ENCODE peak calls at places on chromosomes 7 and 10, in seven cellular contexts. K is heart left ventricle, L is colonic mucosa, S is neuronal stem cell, A is SJSA1, X is transverse colon, U is neural progenitor cell. I is an unnamed sample. For H3K4me1, the result is how much of the 10 kb centered on the place peaks cover.

GRCh38 chr10:33334839-33335549 is 527 bp upstream of the NRP1 start:
- DNase-seq in U (peak), X (peak), S (peak), K (peak), A (peak), L (peak), I (peak)

GRCh38 chr7:81618400-81619014 is 151.3 kb downstream of the HGF start:
- DNase-seq in K (no peak), L (no peak), A (peak), X (no peak), S (no peak), U (no peak), I (no peak)

GRCh38 chr10:112383325-112383724 is 9.4 kb downstream of the ACSL5 start:
- DNase-seq in S (no peak), A (no peak), L (peak), X (peak), K (no peak), U (no peak), I (no peak)

GRCh38 chr7:131555565-131556054 is 818 bp downstream of the PODXL start:
- DNase-seq in X (no peak), L (no peak), K (no peak), S (no peak), A (no peak), U (peak), I (no peak)

GRCh38 chr10:94546616-94547175 is 1.1 kb downstream of the HELLS start:
- DNase-seq in X (no peak), S (no peak), A (no peak), L (no peak), U (no peak), K (no peak), I (no peak)

GRCh38 chr7:15007507-15007906 is 105.0 kb upstream of the DGKB start:
- DNase-seq in K (no peak), A (no peak), U (peak), X (no peak), L (no peak), S (no peak), I (no peak)

GRCh38 chr10:16799621-16800020 is 17.6 kb downstream of the RSU1 start:
- DNase-seq in L (no peak), X (no peak), U (no peak), A (no peak), K (no peak), S (no peak), I (no peak)

GRCh38 chr7:97973206-97973658 is 16.8 kb downstream of the OCM2 start:
- DNase-seq in S (no peak), U (peak), K (no peak), L (no peak), X (no peak), A (no peak), I (no peak)

GRCh38 chr10:43117777-43118583 is 20.3 kb upstream of the CSGALNACT2 start:
- DNase-seq in L (no peak), U (no peak), K (no peak), X (no peak), A (no peak), S (no peak), I (no peak)

GRCh38 chr7:92527300-92528187 is 776 bp downstream of the PEX1 start:
- DNase-seq in U (peak), L (peak), S (peak), K (no peak), A (peak), X (peak), I (peak)

GRCh38 chr10:114239117-114239993 is at the start of gene VWA2:
- DNase-seq in A (no peak), U (peak), S (peak), L (peak), K (no peak), X (peak), I (peak)

GRCh38 chr10:4271193-4271592 is 486.2 kb upstream of the KLF6 start:
- DNase-seq in U (no peak), A (no peak), K (no peak), X (no peak), S (no peak), L (no peak), I (no peak)

GRCh38 chr10:84224411-84225028 is 824 bp downstream of the LRIT2 start:
- DNase-seq in L (no peak), X (no peak), A (no peak), K (no peak), U (peak), S (peak), I (no peak)

GRCh38 chr10:72063703-72064391 is 24.5 kb downstream of the SPOCK2 start:
- DNase-seq in K (no peak), L (peak), S (no peak), X (peak), U (no peak), A (no peak), I (no peak)

GRCh38 chr10:131817866-131818509 is 82.8 kb upstream of the PPP2R2D start:
- DNase-seq in S (no peak), A (peak), X (no peak), K (no peak), L (peak), U (no peak), I (no peak)

GRCh38 chr10:129035052-129035805 is 431.8 kb upstream of the MGMT start:
- DNase-seq in K (no peak), S (no peak), U (no peak), L (no peak), X (peak), A (no peak), I (no peak)

GRCh38 chr7:38934536-38934935 is 25.5 kb upstream of the VPS41 start:
- DNase-seq in U (peak), L (no peak), X (no peak), S (no peak), A (no peak), K (no peak), I (no peak)

GRCh38 chr7:151085691-151086620 is at the start of gene AGAP3:
- DNase-seq in U (peak), S (peak), K (peak), A (peak), L (peak), X (peak), I (peak)

GRCh38 chr7:151088019-151088855 is 2.0 kb downstream of the AGAP3 start:
- DNase-seq in K (no peak), A (no peak), S (no peak), U (peak), L (no peak), X (no peak), I (no peak)

GRCh38 chr7:151086802-151087246 is 549 bp downstream of the AGAP3 start:
- DNase-seq in S (no peak), X (peak), K (no peak), L (peak), U (peak), A (no peak), I (no peak)

GRCh38 chr7:151088856-151089699 is 2.8 kb downstream of the AGAP3 start:
- DNase-seq in A (peak), S (peak), K (peak), U (peak), X (peak), L (peak), I (peak)

GRCh38 chr7:151087247-151088018 is 1.2 kb downstream of the AGAP3 start:
- DNase-seq in X (peak), U (peak), A (no peak), K (peak), L (peak), S (no peak), I (peak)
- H3K27ac ChIP-seq in X (peak), U (no peak), A (peak), K (peak), L (peak), S (no peak), I (peak)

DNA sequence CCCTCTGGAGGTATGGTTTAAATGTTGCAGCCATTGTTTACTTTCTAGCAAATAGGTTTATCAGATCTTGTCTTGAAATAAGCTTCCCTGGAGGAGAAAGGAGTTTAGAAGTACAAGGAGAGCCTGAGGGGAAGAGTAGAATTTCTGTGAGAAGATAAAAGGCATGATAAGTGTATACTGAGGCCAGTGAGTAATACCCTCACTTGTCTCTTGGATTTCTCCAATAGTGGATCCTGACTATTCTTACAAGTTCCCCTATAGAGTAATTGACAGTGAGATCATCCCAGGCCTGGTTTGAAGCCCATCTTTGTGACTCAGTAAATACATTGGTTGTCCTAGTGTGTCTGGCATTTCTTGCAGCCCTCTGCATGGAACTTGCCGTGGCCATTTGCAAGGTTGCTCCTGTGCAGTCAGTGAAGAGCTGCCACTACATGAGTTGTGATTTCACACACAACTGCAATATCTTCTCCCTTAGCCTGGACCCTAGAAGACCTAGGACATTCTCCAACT is 41.6 kb downstream of the CHN2 start:
- DNase-seq in A (no peak), K (no peak), U (no peak), S (no peak), L (no peak), X (no peak), I (no peak)
- H3K4me1 ChIP-seq in A (under half), K (under half), U (under half), S (under half), L (under half), X (under half), I (under half)

GRCh38 chr7:5541087-5541992 is 117.7 kb upstream of the TNRC18 start:
- DNase-seq in K (no peak), S (no peak), A (no peak), U (no peak), X (no peak), L (no peak), I (no peak)
- H3K27ac ChIP-seq in K (no peak), S (no peak), A (no peak), U (no peak), X (no peak), L (no peak), I (no peak)

DNA sequence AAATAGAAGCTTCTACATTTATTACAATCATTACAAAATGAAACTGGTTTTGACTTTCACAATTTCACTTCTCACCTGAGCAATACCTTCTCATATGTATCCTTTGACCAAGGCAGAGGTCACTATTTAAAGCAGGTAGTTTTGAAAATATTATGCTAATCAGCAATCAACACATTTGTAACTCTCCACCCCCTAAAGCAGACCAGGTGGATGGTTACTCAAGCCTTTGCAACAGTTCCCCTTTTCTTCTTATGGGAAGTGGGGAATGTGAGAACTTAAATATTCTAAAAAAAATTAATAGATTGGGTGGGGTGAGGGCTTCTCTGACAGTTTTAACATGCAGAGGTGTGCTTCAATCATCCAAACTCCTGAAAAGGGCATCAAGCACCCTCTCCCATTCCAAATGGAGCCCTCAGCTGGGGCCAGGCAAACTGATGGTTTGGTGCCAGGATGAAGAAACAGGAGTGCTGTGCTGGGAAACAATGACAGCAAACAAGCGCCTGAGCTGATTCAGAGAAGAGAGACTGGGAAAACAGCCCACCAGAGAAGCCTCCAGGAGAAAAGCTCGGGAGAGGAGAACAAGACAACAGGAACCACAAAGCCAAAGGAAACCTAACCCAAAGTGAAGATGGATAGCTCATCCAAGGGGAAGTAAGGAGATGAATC is 17.1 kb downstream of the RAPGEF5 start:
- DNase-seq in L (no peak), S (no peak), U (no peak), X (no peak), A (no peak), K (no peak), I (no peak)
- H3K4me1 ChIP-seq in L (under half), S (under half), U (under half), X (under half), A (under half), K (under half), I (under half)

GRCh38 chr7:29146888-29147609 is 712 bp upstream of the CPVL start:
- DNase-seq in A (no peak), X (peak), S (no peak), U (peak), K (peak), L (peak), I (peak)

GRCh38 chr7:29143698-29144203 is 2.6 kb downstream of the CPVL start:
- DNase-seq in U (no peak), X (no peak), L (no peak), S (no peak), K (no peak), A (no peak), I (no peak)

GRCh38 chr7:29147821-29148220 is 1.5 kb upstream of the CPVL start:
- DNase-seq in L (no peak), S (no peak), A (no peak), U (no peak), X (no peak), K (peak), I (no peak)

GRCh38 chr7:29146082-29146706 is at the start of gene CPVL:
- DNase-seq in A (no peak), L (peak), U (peak), X (peak), S (peak), K (peak), I (peak)

DNA sequence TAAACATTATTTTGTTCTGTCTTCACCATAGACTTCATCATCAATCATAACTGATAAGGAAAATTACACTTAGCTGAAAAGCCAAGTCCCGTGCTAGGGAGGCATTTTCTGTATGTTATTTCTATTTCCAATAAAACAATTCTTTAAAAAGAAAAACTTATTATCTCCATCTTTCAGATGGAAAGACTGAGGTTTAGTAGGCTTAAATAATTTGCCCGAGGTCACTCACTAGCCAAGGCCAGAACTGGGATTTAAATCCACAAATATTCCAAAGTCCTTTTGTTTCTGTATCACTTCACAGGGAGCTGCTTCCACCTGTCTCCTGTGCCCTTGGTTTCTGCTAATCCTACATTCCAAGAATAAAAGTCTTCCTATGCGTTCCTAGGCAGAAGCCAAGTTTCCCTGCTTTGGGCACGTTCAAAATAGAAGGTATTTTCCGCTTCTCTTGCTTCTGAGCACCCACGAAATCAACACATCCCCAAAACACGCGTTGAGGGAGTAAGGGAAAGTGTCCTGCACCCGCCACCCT is 720 bp downstream of the CPVL start:
- DNase-seq in X (no peak), A (no peak), S (no peak), L (no peak), U (peak), K (no peak), I (no peak)
- H3K27ac ChIP-seq in X (peak), A (no peak), S (no peak), L (no peak), U (no peak), K (peak), I (no peak)

GRCh38 chr10:110845372-110845755 is 26.4 kb upstream of the PDCD4 start:
- DNase-seq in K (no peak), U (no peak), L (no peak), S (no peak), A (no peak), X (no peak), I (no peak)

GRCh38 chr10:110844617-110844881 is 27.2 kb upstream of the PDCD4 start:
- DNase-seq in U (no peak), L (no peak), K (no peak), X (no peak), A (no peak), S (no peak), I (no peak)

GRCh38 chr10:110843796-110844616 is 27.7 kb upstream of the PDCD4 start:
- DNase-seq in L (peak), K (no peak), X (peak), S (no peak), U (no peak), A (no peak), I (peak)

GRCh38 chr10:110847351-110847750 is 24.4 kb upstream of the PDCD4 start:
- DNase-seq in K (no peak), S (no peak), L (no peak), A (no peak), U (no peak), X (no peak), I (peak)

DNA sequence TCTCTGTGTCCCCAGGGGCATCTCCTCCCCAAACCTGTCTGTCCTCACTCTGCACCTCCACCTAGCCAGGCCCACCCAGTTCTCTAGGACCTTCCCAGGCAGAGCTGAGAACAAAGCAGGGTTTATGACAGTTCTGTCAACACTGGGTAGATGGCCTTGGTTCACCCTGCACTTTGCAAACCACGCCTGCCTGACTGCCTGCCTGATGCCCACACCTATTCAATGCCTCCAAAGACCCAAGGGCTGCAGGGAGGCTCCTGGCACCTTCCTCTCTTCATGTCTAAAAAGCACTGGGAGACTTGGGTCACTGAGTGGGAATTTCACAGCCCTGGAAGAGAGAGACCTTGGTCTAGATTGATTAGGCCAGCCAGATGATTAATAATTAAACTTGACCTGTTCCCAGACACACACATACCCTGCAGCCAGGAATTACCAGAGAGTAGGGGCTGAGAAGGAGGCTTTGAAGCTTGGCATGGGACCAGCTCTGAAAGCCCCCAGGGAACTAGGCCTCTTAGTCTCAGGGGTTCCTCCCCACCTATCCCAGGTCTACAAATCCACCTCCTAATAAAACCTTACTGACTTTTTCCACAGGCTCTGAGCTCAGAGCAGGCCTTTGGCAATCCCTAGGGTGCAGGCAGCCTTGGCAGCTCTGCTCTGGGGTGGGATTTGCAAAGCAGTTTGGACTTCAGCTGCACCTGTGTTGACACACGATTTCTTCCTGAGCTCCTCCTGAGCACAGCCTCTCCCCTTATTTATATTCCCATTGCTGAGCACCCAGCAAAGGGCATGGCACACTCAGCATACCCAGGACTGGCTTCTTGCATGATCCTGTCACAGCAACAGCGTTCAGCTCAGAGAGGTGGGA is 25.7 kb upstream of the PDCD4 start:
- DNase-seq in X (peak), S (no peak), U (no peak), A (no peak), L (peak), K (no peak), I (peak)
- H3K4me1 ChIP-seq in X (half or more), S (under half), U (under half), A (under half), L (under half), K (under half), I (half or more)

GRCh38 chr7:55134786-55135185 is 116.0 kb downstream of the EGFR start:
- DNase-seq in S (no peak), A (no peak), X (no peak), L (no peak), K (no peak), U (no peak), I (no peak)
- H3K27ac ChIP-seq in S (no peak), A (peak), X (no peak), L (no peak), K (no peak), U (no peak), I (no peak)

GRCh38 chr7:80480566-80480965 is 31.3 kb downstream of the GNAT3 start:
- DNase-seq in S (no peak), K (no peak), L (no peak), A (no peak), U (no peak), X (no peak), I (no peak)
- H3K4me1 ChIP-seq in S (under half), K (under half), L (under half), A (under half), U (under half), X (under half), I (under half)